ENCODE peak calls at places on chromosome 11, in six cellular contexts. One of them, this sample, is unnamed.

GRCh38 chr11:62069374-62069773 is 54.4 kb upstream of the INCENP start:
- DNase-seq in neuronal stem cell: no peak
- DNase-seq in mesendoderm: no peak
- DNase-seq in H9: no peak
- DNase-seq in mesenchymal stem cell: no peak
- DNase-seq in H1: no peak
- DNase-seq in this sample: no peak

GRCh38 chr11:12179019-12179418 is 68.6 kb downstream of the MICAL2 start:
- DNase-seq in neuronal stem cell: no peak
- DNase-seq in mesendoderm: no peak
- DNase-seq in H9: no peak
- DNase-seq in mesenchymal stem cell: no peak
- DNase-seq in H1: peak
- DNase-seq in this sample: no peak

GRCh38 chr11:61254403-61255025 is 13.5 kb downstream of the PGA5 start:
- DNase-seq in neuronal stem cell: peak
- DNase-seq in mesendoderm: peak
- DNase-seq in H9: peak
- DNase-seq in mesenchymal stem cell: peak
- DNase-seq in H1: peak
- DNase-seq in this sample: peak

GRCh38 chr11:34072831-34073230 is 21.3 kb downstream of the CAPRIN1 start:
- DNase-seq in neuronal stem cell: no peak
- DNase-seq in mesendoderm: no peak
- DNase-seq in H9: no peak
- DNase-seq in mesenchymal stem cell: peak
- DNase-seq in H1: no peak
- DNase-seq in this sample: peak

GRCh38 chr11:91921974-91922373 is 302.6 kb upstream of the FAT3 start:
- DNase-seq in neuronal stem cell: no peak
- DNase-seq in mesendoderm: no peak
- DNase-seq in H9: no peak
- DNase-seq in mesenchymal stem cell: no peak
- DNase-seq in H1: no peak
- DNase-seq in this sample: no peak

GRCh38 chr11:114036156-114036811 is 23.2 kb upstream of the ZBTB16 start:
- DNase-seq in neuronal stem cell: peak
- DNase-seq in mesendoderm: peak
- DNase-seq in H9: peak
- DNase-seq in mesenchymal stem cell: peak
- DNase-seq in H1: peak
- DNase-seq in this sample: peak

GRCh38 chr11:87908086-87908485 is 267.2 kb downstream of the RAB38 start:
- DNase-seq in neuronal stem cell: no peak
- DNase-seq in mesendoderm: peak
- DNase-seq in H9: no peak
- DNase-seq in mesenchymal stem cell: no peak
- DNase-seq in H1: no peak
- DNase-seq in this sample: no peak

GRCh38 chr11:69558519-69558941 is 77.1 kb downstream of the LINC01488 start:
- DNase-seq in neuronal stem cell: no peak
- DNase-seq in mesendoderm: no peak
- DNase-seq in H9: no peak
- DNase-seq in mesenchymal stem cell: no peak
- DNase-seq in H1: no peak
- DNase-seq in this sample: no peak

GRCh38 chr11:65562020-65562419 is 3.9 kb upstream of the LTBP3 start:
- DNase-seq in neuronal stem cell: no peak
- DNase-seq in mesendoderm: no peak
- DNase-seq in H9: no peak
- DNase-seq in mesenchymal stem cell: no peak
- DNase-seq in H1: no peak
- DNase-seq in this sample: no peak

GRCh38 chr11:80899381-80899780 is 1458.6 kb upstream of the TENM4 start:
- DNase-seq in neuronal stem cell: no peak
- DNase-seq in mesendoderm: no peak
- DNase-seq in H9: no peak
- DNase-seq in mesenchymal stem cell: no peak
- DNase-seq in H1: no peak
- DNase-seq in this sample: no peak

GRCh38 chr11:123576082-123576481 is 78.3 kb downstream of the SCN3B start:
- DNase-seq in neuronal stem cell: no peak
- DNase-seq in mesendoderm: no peak
- DNase-seq in H9: no peak
- DNase-seq in mesenchymal stem cell: no peak
- DNase-seq in H1: no peak
- DNase-seq in this sample: no peak

GRCh38 chr11:123578778-123579481 is 75.5 kb downstream of the SCN3B start:
- DNase-seq in neuronal stem cell: no peak
- DNase-seq in mesendoderm: no peak
- DNase-seq in H9: no peak
- DNase-seq in mesenchymal stem cell: no peak
- DNase-seq in H1: no peak
- DNase-seq in this sample: no peak

GRCh38 chr11:123576501-123576900 is 77.9 kb downstream of the SCN3B start:
- DNase-seq in neuronal stem cell: no peak
- DNase-seq in mesendoderm: no peak
- DNase-seq in H9: no peak
- DNase-seq in mesenchymal stem cell: no peak
- DNase-seq in H1: no peak
- DNase-seq in this sample: no peak

GRCh38 chr11:123575441-123575840 is 79.0 kb downstream of the SCN3B start:
- DNase-seq in neuronal stem cell: no peak
- DNase-seq in mesendoderm: no peak
- DNase-seq in H9: no peak
- DNase-seq in mesenchymal stem cell: no peak
- DNase-seq in H1: no peak
- DNase-seq in this sample: no peak

GRCh38 chr11:123577081-123577598 is 77.3 kb downstream of the SCN3B start:
- DNase-seq in neuronal stem cell: peak
- DNase-seq in mesendoderm: peak
- DNase-seq in H9: peak
- DNase-seq in mesenchymal stem cell: peak
- DNase-seq in H1: peak
- DNase-seq in this sample: peak
- H4K8ac ChIP-seq in neuronal stem cell: no peak
- H4K8ac ChIP-seq in mesendoderm: no peak
- H4K8ac ChIP-seq in H9: no peak
- H4K8ac ChIP-seq in mesenchymal stem cell: no peak
- H4K8ac ChIP-seq in H1: peak
- H4K8ac ChIP-seq in this sample: no peak

GRCh38 chr11:86156397-86156977 is 87.6 kb upstream of the PICALM start:
- DNase-seq in neuronal stem cell: no peak
- DNase-seq in mesendoderm: no peak
- DNase-seq in H9: no peak
- DNase-seq in mesenchymal stem cell: no peak
- DNase-seq in H1: no peak
- DNase-seq in this sample: no peak
- H4K8ac ChIP-seq in neuronal stem cell: no peak
- H4K8ac ChIP-seq in mesendoderm: no peak
- H4K8ac ChIP-seq in H9: no peak
- H4K8ac ChIP-seq in mesenchymal stem cell: no peak
- H4K8ac ChIP-seq in H1: no peak
- H4K8ac ChIP-seq in this sample: no peak

GRCh38 chr11:71079795-71080194 is 172.6 kb downstream of the SHANK2 start:
- DNase-seq in neuronal stem cell: no peak
- DNase-seq in mesendoderm: no peak
- DNase-seq in H9: no peak
- DNase-seq in mesenchymal stem cell: no peak
- DNase-seq in H1: no peak
- DNase-seq in this sample: no peak

GRCh38 chr11:71075116-71075720 is 177.2 kb downstream of the SHANK2 start:
- DNase-seq in neuronal stem cell: no peak
- DNase-seq in mesendoderm: no peak
- DNase-seq in H9: no peak
- DNase-seq in mesenchymal stem cell: no peak
- DNase-seq in H1: no peak
- DNase-seq in this sample: no peak

GRCh38 chr11:71076021-71076420 is 176.4 kb downstream of the SHANK2 start:
- DNase-seq in neuronal stem cell: no peak
- DNase-seq in mesendoderm: no peak
- DNase-seq in H9: no peak
- DNase-seq in mesenchymal stem cell: peak
- DNase-seq in H1: no peak
- DNase-seq in this sample: no peak

GRCh38 chr11:71078482-71078881 is 173.9 kb downstream of the SHANK2 start:
- DNase-seq in neuronal stem cell: no peak
- DNase-seq in mesendoderm: peak
- DNase-seq in H9: no peak
- DNase-seq in mesenchymal stem cell: peak
- DNase-seq in H1: no peak
- DNase-seq in this sample: no peak

DNA sequence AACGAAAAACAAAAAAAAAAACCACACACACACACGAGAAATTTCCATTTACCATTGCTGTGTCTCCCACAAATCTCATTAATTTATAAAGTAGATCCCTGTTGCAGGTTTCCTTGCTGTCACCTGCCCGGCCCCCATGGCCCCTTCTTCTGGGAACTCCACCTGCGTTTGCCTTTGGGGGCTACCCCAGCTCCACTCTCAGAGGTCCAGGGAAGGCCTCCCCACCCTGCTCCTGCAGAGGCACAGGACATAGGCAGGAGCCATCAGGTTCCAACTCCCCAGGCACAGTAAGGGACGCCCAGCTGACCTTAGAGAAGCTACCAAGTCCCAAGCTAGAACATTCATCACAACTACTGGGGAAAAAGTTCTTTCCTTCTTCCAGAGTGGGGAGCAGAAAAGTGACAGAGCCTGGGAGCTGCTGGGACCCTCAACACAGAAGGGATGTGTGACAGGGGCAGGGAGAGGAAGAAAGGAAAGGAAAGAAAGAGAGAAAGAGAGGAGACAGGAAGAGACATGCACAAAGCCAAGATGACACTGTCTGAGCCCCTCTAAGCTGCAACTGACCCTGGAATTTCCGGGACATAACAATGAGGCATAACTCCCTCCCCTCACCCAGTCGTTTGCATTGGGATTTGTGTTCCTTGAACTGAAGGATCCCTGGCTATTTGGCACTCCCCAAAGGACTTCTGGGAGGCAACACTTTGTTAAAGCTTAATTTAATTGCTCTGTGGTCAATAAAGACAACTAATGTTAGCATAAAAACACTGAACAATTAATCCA is 175.7 kb downstream of the SHANK2 start:
- DNase-seq in neuronal stem cell: no peak
- DNase-seq in mesendoderm: no peak
- DNase-seq in H9: no peak
- DNase-seq in mesenchymal stem cell: no peak
- DNase-seq in H1: no peak
- DNase-seq in this sample: no peak
- H4K8ac ChIP-seq in neuronal stem cell: no peak
- H4K8ac ChIP-seq in mesendoderm: no peak
- H4K8ac ChIP-seq in H9: no peak
- H4K8ac ChIP-seq in mesenchymal stem cell: no peak
- H4K8ac ChIP-seq in H1: no peak
- H4K8ac ChIP-seq in this sample: no peak

DNA sequence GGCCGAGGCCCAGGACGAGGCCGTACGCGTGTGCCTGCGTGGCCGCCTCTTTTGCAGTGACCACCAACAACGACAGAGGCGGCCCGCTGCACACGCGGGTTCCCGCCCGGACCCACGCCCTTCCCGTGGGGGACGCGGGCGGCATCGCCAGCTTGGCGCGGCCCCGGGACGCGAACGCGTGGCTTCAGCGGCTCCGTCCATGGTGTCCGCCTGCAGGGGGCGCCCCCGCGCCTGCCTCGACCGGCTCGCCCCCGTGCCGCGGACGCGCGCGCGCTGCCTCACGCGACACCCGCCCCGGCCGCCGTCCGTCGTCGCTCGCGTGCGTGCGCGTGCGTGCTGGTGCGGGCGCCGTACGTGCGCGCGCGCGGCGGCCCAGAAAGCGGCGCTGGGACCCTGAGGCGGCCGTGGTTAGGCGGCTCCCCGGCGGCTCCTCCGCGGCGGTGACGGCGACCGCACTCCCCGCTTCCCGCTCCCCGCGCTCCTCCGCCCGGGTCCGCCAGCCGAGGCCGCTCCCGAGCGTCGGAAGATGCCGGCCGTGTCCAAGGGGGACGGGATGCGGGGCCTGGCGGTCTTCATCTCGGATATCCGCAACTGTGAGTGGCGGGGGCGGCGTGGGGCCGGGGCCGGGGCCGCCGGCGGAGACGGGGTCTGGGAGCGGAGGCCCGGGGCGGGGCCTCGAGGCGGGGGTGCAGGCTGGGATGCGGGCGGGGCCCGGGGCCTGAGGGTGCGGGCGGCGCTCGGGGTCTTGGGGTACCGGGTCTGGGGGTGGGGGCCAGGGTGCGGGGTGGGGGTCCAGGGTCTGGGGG is at the start of gene AP2A2:
- DNase-seq in neuronal stem cell: peak
- DNase-seq in mesendoderm: peak
- DNase-seq in H9: peak
- DNase-seq in mesenchymal stem cell: peak
- DNase-seq in H1: peak
- DNase-seq in this sample: peak
- H4K8ac ChIP-seq in neuronal stem cell: peak
- H4K8ac ChIP-seq in mesendoderm: no peak
- H4K8ac ChIP-seq in H9: no peak
- H4K8ac ChIP-seq in mesenchymal stem cell: peak
- H4K8ac ChIP-seq in H1: peak
- H4K8ac ChIP-seq in this sample: peak

DNA sequence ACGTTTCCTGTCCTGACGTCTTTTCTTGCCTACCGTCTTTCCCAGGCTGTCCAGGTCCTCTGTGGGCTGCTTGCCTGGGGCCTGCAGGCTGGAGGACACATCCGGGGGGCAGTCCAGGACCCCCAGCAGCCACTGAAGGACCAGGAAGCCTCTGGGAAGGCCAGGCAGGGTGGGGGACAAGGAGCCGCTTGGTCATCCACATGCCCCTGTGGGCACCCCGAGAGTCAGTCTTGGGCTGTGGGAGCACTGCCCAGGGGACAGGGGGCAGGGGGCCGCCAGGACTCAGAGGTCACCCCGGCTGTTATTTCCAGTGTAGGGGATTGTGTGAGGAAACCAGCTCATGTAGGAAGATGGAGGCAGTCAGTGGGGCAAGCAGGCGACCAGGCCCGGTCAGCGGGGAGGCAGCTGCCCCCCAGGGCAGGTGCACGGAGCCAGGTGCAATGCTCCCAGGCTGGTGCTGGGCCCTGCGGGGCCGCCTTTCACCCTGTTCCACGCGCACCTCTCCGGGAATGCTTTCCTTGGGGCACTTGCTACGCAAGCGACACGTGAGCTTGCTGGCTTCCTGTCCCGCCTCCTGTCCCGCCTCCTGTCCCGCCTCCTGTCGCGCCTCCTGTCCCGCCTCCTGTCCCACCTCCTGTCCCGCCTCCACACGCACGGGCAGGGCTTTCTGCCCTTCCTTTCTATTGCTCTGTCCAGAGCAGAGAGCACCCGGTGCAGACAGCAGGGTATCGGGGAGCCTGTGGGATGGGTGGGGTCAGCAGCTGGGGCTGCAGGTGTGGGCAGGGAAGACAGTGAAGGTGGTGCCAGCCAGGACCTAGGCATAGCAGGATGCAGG is 39.5 kb downstream of the MUC5B start:
- DNase-seq in neuronal stem cell: peak
- DNase-seq in mesendoderm: peak
- DNase-seq in H9: peak
- DNase-seq in mesenchymal stem cell: peak
- DNase-seq in H1: peak
- DNase-seq in this sample: peak
- H4K8ac ChIP-seq in neuronal stem cell: peak
- H4K8ac ChIP-seq in mesendoderm: no peak
- H4K8ac ChIP-seq in H9: no peak
- H4K8ac ChIP-seq in mesenchymal stem cell: no peak
- H4K8ac ChIP-seq in H1: peak
- H4K8ac ChIP-seq in this sample: peak

GRCh38 chr11:6608011-6608410 is 4.0 kb downstream of the TAF10 start:
- DNase-seq in neuronal stem cell: no peak
- DNase-seq in mesendoderm: no peak
- DNase-seq in H9: no peak
- DNase-seq in mesenchymal stem cell: no peak
- DNase-seq in H1: peak
- DNase-seq in this sample: no peak
- H4K8ac ChIP-seq in neuronal stem cell: no peak
- H4K8ac ChIP-seq in mesendoderm: no peak
- H4K8ac ChIP-seq in H9: no peak
- H4K8ac ChIP-seq in mesenchymal stem cell: no peak
- H4K8ac ChIP-seq in H1: no peak
- H4K8ac ChIP-seq in this sample: peak